ENCODE peak calls at places on chromosomes 7 and 10, in four cellular contexts. I, K, Z and Q are unnamed samples.
A peak's percentile ranks its signal among the peaks of the same experiment; 100 is the strongest.

GRCh38 chr7:143205560-143206293 is 16.1 kb upstream of the TAS2R40 start:
- DNase-seq in I (no peak), K (no peak), Z (no peak), Q (no peak)

GRCh38 chr10:75544381-75544780 is 113.0 kb downstream of the LRMDA start:
- DNase-seq in I (no peak), K (no peak), Z (no peak), Q (no peak)

GRCh38 chr7:97166308-97166707 is 48.8 kb downstream of the SDHAF3 start:
- DNase-seq in I (no peak), K (no peak), Z (no peak), Q (no peak)

GRCh38 chr10:4546500-4546899 is 279.5 kb upstream of the AKR1E2 start:
- DNase-seq in I (no peak), K (no peak), Z (no peak), Q (no peak)

GRCh38 chr7:75735059-75735458 is 3.7 kb downstream of the HIP1 start:
- DNase-seq in I (no peak), K (no peak), Z (no peak), Q (no peak)

GRCh38 chr10:71864861-71865473 is 13.9 kb upstream of the PSAP start:
- DNase-seq in I (peak; percentile 31), K (no peak), Z (peak; percentile 19), Q (no peak)

GRCh38 chr10:22824984-22825383 is 102.9 kb upstream of the ARMC3 start:
- DNase-seq in I (no peak), K (no peak), Z (no peak), Q (no peak)

GRCh38 chr10:29304259-29305030 is 15.6 kb downstream of the LYZL1 start:
- DNase-seq in I (no peak), K (peak; percentile 63), Z (peak; percentile 72), Q (peak; percentile 57)

GRCh38 chr7:95391761-95392160 is 4.4 kb downstream of the PON3 start:
- DNase-seq in I (no peak), K (no peak), Z (no peak), Q (no peak)

GRCh38 chr7:100801833-100802568 is 25.3 kb downstream of the EPHB4 start:
- DNase-seq in I (no peak), K (peak; percentile 97), Z (peak; percentile 87), Q (peak; percentile 75)

GRCh38 chr10:121437596-121437995 is 160.6 kb downstream of the FGFR2 start:
- DNase-seq in I (no peak), K (no peak), Z (peak; percentile 50), Q (peak; percentile 27)

GRCh38 chr10:77165445-77166316 is 471.9 kb downstream of the KCNMA1 start:
- DNase-seq in I (no peak), K (peak; percentile 49), Z (peak; percentile 31), Q (peak; percentile 38)

GRCh38 chr10:69340695-69341094 is 62.4 kb downstream of the HK1 start:
- DNase-seq in I (no peak), K (no peak), Z (no peak), Q (no peak)

GRCh38 chr10:11298116-11298515 is 280.4 kb downstream of the CELF2 start:
- DNase-seq in I (no peak), K (no peak), Z (no peak), Q (no peak)

GRCh38 chr7:66277492-66277891 is 72.4 kb downstream of the TPST1 start:
- DNase-seq in I (no peak), K (no peak), Z (no peak), Q (no peak)

GRCh38 chr10:125591846-125592245 is 91.1 kb downstream of the TEX36 start:
- DNase-seq in I (no peak), K (no peak), Z (no peak), Q (no peak)

GRCh38 chr10:88080213-88080612 is 216.8 kb downstream of the PTEN start:
- DNase-seq in I (no peak), K (no peak), Z (no peak), Q (peak; percentile 49)

GRCh38 chr10:30028006-30028441 is 31.4 kb downstream of the JCAD start:
- DNase-seq in I (no peak), K (no peak), Z (no peak), Q (peak; percentile 66)

GRCh38 chr10:83536426-83536825 is 602.9 kb upstream of the GHITM start:
- DNase-seq in I (no peak), K (no peak), Z (no peak), Q (no peak)

GRCh38 chr7:148303295-148304013 is 287.1 kb upstream of the C7orf33 start:
- DNase-seq in I (peak; percentile 82), K (no peak), Z (peak; percentile 64), Q (no peak)

GRCh38 chr7:82141427-82141826 is 302.1 kb downstream of the CACNA2D1 start:
- DNase-seq in I (no peak), K (no peak), Z (no peak), Q (no peak)

GRCh38 chr10:607545-608196 is 81.8 kb downstream of the DIP2C start:
- DNase-seq in I (no peak), K (no peak), Z (no peak), Q (no peak)

GRCh38 chr10:73809061-73809818 is 2.2 kb downstream of the NDST2 start:
- DNase-seq in I (no peak), K (no peak), Z (no peak), Q (no peak)

GRCh38 chr10:73808021-73808815 is 3.2 kb downstream of the NDST2 start:
- DNase-seq in I (no peak), K (no peak), Z (no peak), Q (no peak)

GRCh38 chr10:73812662-73813061 is 1.3 kb upstream of the NDST2 start:
- DNase-seq in I (no peak), K (no peak), Z (no peak), Q (no peak)

GRCh38 chr10:73810735-73811465 is 498 bp downstream of the NDST2 start:
- DNase-seq in I (no peak), K (peak; percentile 71), Z (peak; percentile 55), Q (peak; percentile 35)

DNA sequence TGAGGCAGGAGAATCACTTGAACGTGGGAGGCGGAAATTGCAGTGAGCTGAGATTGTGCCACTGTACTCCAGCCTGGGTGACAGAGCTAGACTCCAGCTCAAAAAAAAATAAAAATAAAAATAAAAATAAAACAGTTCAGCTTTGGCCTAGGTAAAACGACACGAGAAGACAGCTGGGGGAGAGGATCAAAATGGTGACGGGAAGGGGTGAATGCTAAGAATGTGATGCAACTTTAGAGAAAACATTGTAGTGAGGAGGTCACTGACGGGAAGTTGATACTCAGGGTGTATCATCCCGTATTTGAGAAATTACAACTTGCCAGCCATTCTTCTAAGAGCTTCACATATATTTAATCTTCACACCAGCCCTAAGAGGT is 1.1 kb downstream of the NDST2 start:
- DNase-seq in I (no peak), K (no peak), Z (no peak), Q (no peak)
- TF ChIP-seq EP300 in I (no peak), K (no peak), Z (no peak), Q (no peak)

DNA sequence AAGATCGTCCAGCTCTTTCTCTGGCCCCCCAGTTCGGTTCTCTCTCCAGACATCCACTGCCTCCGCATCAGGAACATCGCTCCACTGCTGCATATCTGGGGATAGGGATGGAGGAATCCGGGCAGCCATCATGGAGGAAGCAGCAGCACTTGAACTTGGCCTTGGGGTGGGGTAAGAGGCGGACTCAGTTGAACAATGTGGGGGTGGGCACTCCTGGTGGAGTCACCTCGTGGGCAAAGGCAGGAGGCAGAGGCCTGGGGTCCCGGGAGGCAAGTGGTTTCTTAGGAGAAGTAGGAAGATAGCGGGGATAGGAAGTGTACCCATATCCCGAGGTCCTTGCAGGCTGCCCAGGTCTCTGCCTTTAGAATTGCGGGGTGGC is 98.3 kb downstream of the CHST15 start:
- DNase-seq in I (peak; percentile 74), K (no peak), Z (peak; percentile 58), Q (no peak)
- H3K4me3 ChIP-seq in I (no peak overlapping the region), K (no peak overlapping the region), Z (peak overlapping the region; percentile 21), Q (peak overlapping the region; percentile 24)

GRCh38 chr10:34147641-34148040 is 667.5 kb downstream of the PARD3 start:
- DNase-seq in I (no peak), K (no peak), Z (no peak), Q (no peak)
- TF ChIP-seq CTCF in I (no peak), K (no peak), Z (no peak), Q (no peak)

DNA sequence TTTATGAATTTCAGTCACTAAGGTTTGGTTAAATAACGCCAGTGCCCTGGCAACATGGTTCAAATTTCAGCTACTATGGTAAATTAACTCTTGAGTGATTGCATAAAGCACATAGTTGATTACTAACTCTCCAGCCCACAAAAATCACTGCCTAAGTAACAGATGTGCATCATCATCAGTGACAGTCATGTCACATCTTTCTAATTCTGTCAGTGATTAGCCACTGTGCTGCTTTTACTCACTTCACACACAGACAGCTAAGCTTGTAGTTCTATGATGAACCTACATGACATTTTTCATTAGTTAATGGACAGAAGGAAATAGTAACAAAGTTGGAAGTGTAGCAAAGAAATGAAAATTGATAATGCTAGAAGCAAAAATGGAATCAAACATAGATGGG is 108.9 kb downstream of the DNAH11 start:
- DNase-seq in I (no peak), K (no peak), Z (no peak), Q (no peak)
- TF ChIP-seq EP300 in I (no peak), K (no peak), Z (no peak), Q (no peak)